ENCODE peak calls at places on chromosomes 5 and 9, in nine cellular contexts. One of them, this sample, is unnamed.

GRCh38 chr9:136273244-136273865 is 27.7 kb upstream of the QSOX2 start:
- DNase-seq in EL: peak; percentile 26
- DNase-seq in ovary: no peak
- DNase-seq in activated T-helper 1 cell treated with anti-CD3 and anti-CD28 coated beads, Interleukin-2, amount 50 U/mL, for 16 hours: no peak
- DNase-seq in activated T-helper 9 cell treated with anti-CD3 and anti-CD28 coated beads, Interleukin-2, amount 50 U/mL, for 16 hours: no peak
- DNase-seq in epithelial cell of esophagus: no peak
- DNase-seq in GM18507: no peak
- DNase-seq in H9: no peak
- DNase-seq in Calu3: no peak
- DNase-seq in this sample: no peak

GRCh38 chr5:31193591-31194457 is at the start of gene CDH6:
- DNase-seq in activated T-helper 9 cell treated with anti-CD3 and anti-CD28 coated beads, Interleukin-2, amount 50 U/mL, for 16 hours: no peak
- DNase-seq in H9: peak; percentile 92
- DNase-seq in EL: peak; percentile 16
- DNase-seq in GM18507: no peak
- DNase-seq in activated T-helper 1 cell treated with anti-CD3 and anti-CD28 coated beads, Interleukin-2, amount 50 U/mL, for 16 hours: no peak
- DNase-seq in epithelial cell of esophagus: peak; percentile 22
- DNase-seq in Calu3: peak; percentile 34
- DNase-seq in ovary: no peak
- DNase-seq in this sample: no peak

GRCh38 chr9:98860871-98861293 is 53.4 kb downstream of the GALNT12 start:
- DNase-seq in GM18507: no peak
- DNase-seq in epithelial cell of esophagus: peak; percentile 56
- DNase-seq in Calu3: no peak
- DNase-seq in EL: peak; percentile 95
- DNase-seq in ovary: peak; percentile 60
- DNase-seq in activated T-helper 1 cell treated with anti-CD3 and anti-CD28 coated beads, Interleukin-2, amount 50 U/mL, for 16 hours: no peak
- DNase-seq in H9: no peak
- DNase-seq in activated T-helper 9 cell treated with anti-CD3 and anti-CD28 coated beads, Interleukin-2, amount 50 U/mL, for 16 hours: no peak
- DNase-seq in this sample: no peak

GRCh38 chr9:136328622-136329041 is 1.3 kb downstream of the GPSM1 start:
- DNase-seq in ovary: peak; percentile 72
- DNase-seq in GM18507: no peak
- DNase-seq in H9: no peak
- DNase-seq in epithelial cell of esophagus: no peak
- DNase-seq in EL: peak; percentile 40
- DNase-seq in activated T-helper 1 cell treated with anti-CD3 and anti-CD28 coated beads, Interleukin-2, amount 50 U/mL, for 16 hours: no peak
- DNase-seq in activated T-helper 9 cell treated with anti-CD3 and anti-CD28 coated beads, Interleukin-2, amount 50 U/mL, for 16 hours: no peak
- DNase-seq in Calu3: no peak
- DNase-seq in this sample: no peak

GRCh38 chr9:137456061-137456863 is 2.9 kb downstream of the NSMF start:
- DNase-seq in H9: no peak
- DNase-seq in ovary: no peak
- DNase-seq in activated T-helper 1 cell treated with anti-CD3 and anti-CD28 coated beads, Interleukin-2, amount 50 U/mL, for 16 hours: no peak
- DNase-seq in epithelial cell of esophagus: no peak
- DNase-seq in activated T-helper 9 cell treated with anti-CD3 and anti-CD28 coated beads, Interleukin-2, amount 50 U/mL, for 16 hours: no peak
- DNase-seq in GM18507: no peak
- DNase-seq in EL: no peak
- DNase-seq in Calu3: no peak
- DNase-seq in this sample: no peak

GRCh38 chr9:111178361-111179043 is 140.2 kb upstream of the LPAR1 start:
- DNase-seq in activated T-helper 1 cell treated with anti-CD3 and anti-CD28 coated beads, Interleukin-2, amount 50 U/mL, for 16 hours: no peak
- DNase-seq in Calu3: peak; percentile 4
- DNase-seq in EL: peak; percentile 87
- DNase-seq in activated T-helper 9 cell treated with anti-CD3 and anti-CD28 coated beads, Interleukin-2, amount 50 U/mL, for 16 hours: no peak
- DNase-seq in H9: no peak
- DNase-seq in epithelial cell of esophagus: no peak
- DNase-seq in ovary: no peak
- DNase-seq in GM18507: no peak
- DNase-seq in this sample: no peak

GRCh38 chr5:147225938-147226337 is 8.9 kb upstream of the STK32A start:
- DNase-seq in ovary: no peak
- DNase-seq in H9: no peak
- DNase-seq in activated T-helper 1 cell treated with anti-CD3 and anti-CD28 coated beads, Interleukin-2, amount 50 U/mL, for 16 hours: no peak
- DNase-seq in activated T-helper 9 cell treated with anti-CD3 and anti-CD28 coated beads, Interleukin-2, amount 50 U/mL, for 16 hours: no peak
- DNase-seq in epithelial cell of esophagus: no peak
- DNase-seq in Calu3: no peak
- DNase-seq in GM18507: no peak
- DNase-seq in EL: no peak
- DNase-seq in this sample: no peak

GRCh38 chr5:122236270-122236669 is 75.8 kb upstream of the SNCAIP start:
- DNase-seq in activated T-helper 9 cell treated with anti-CD3 and anti-CD28 coated beads, Interleukin-2, amount 50 U/mL, for 16 hours: no peak
- DNase-seq in GM18507: no peak
- DNase-seq in ovary: no peak
- DNase-seq in H9: no peak
- DNase-seq in epithelial cell of esophagus: peak; percentile 70
- DNase-seq in Calu3: no peak
- DNase-seq in activated T-helper 1 cell treated with anti-CD3 and anti-CD28 coated beads, Interleukin-2, amount 50 U/mL, for 16 hours: no peak
- DNase-seq in EL: peak; percentile 76
- DNase-seq in this sample: no peak